ENCODE peak calls at places on chromosome 20, in four cellular contexts. T, F, V and Y are unnamed samples.

GRCh38 chr20:9342651-9343050 is 171.7 kb upstream of the LAMP5 start:
- DNase-seq in T (no peak), F (no peak), V (no peak), Y (no peak)

GRCh38 chr20:49693435-49694171 is 20.1 kb downstream of the B4GALT5 start:
- DNase-seq in T (no peak), V (no peak), F (no peak), Y (no peak)

GRCh38 chr20:63172726-63173125 is 43.2 kb downstream of the YTHDF1 start:
- DNase-seq in V (no peak), T (no peak), F (no peak), Y (no peak)

GRCh38 chr20:3358676-3359340 is 48.7 kb downstream of the DNAAF9 start:
- DNase-seq in V (no peak), T (no peak), F (no peak), Y (no peak)

GRCh38 chr20:49394264-49394663 is 88.2 kb downstream of the KCNB1 start:
- DNase-seq in T (peak), V (no peak), F (no peak), Y (no peak)

GRCh38 chr20:58231678-58232077 is 3.2 kb upstream of the ANKRD60 start:
- DNase-seq in F (no peak), V (no peak), T (no peak), Y (no peak)

GRCh38 chr20:32473231-32474008 is 111.7 kb downstream of the NOL4L start:
- DNase-seq in F (no peak), V (no peak), T (no peak), Y (no peak)

GRCh38 chr20:50957276-50957675 is 1.1 kb downstream of the DPM1 start:
- DNase-seq in T (no peak), F (no peak), V (no peak), Y (no peak)

GRCh38 chr20:329325-329695 is 4.0 kb downstream of the SOX12 start:
- DNase-seq in F (no peak), T (no peak), V (no peak), Y (no peak)

GRCh38 chr20:58714340-58714922 is 21.8 kb downstream of the NPEPL1 start:
- DNase-seq in V (peak), F (peak), T (no peak), Y (no peak)

GRCh38 chr20:33861458-33861857 is 50.3 kb downstream of the CHMP4B start:
- DNase-seq in F (no peak), V (no peak), T (no peak), Y (no peak)

GRCh38 chr20:62191781-62192559 is 9.1 kb downstream of the MTG2 start:
- DNase-seq in V (peak), T (no peak), F (no peak), Y (no peak)

GRCh38 chr20:2922957-2923356 is 49.7 kb downstream of the PTPRA start:
- DNase-seq in V (no peak), F (no peak), T (no peak), Y (no peak)

GRCh38 chr20:21607971-21608735 is 94.3 kb upstream of the NKX2-2 start:
- DNase-seq in F (no peak), T (no peak), V (peak), Y (no peak)

GRCh38 chr20:17570347-17571152 is 675 bp downstream of the DSTN start:
- DNase-seq in V (no peak), T (no peak), F (no peak), Y (no peak)

GRCh38 chr20:25553819-25554296 is 31.5 kb downstream of the NINL start:
- DNase-seq in V (no peak), T (peak), F (no peak), Y (no peak)

GRCh38 chr20:3696745-3697587 is 15.2 kb upstream of the ADAM33 start:
- DNase-seq in F (no peak), V (no peak), T (no peak), Y (no peak)

GRCh38 chr20:2815242-2815900 is 584 bp downstream of the C20orf141 start:
- DNase-seq in F (no peak), V (no peak), T (no peak), Y (no peak)

GRCh38 chr20:50670126-50670862 is 21.0 kb downstream of the RIPOR3 start:
- DNase-seq in T (no peak), V (no peak), F (no peak), Y (no peak)

GRCh38 chr20:40583195-40583594 is 105.8 kb downstream of the MAFB start:
- DNase-seq in V (no peak), T (no peak), F (peak), Y (no peak)

GRCh38 chr20:20083796-20084195 is 31.5 kb downstream of the CFAP61 start:
- DNase-seq in F (no peak), T (no peak), V (no peak), Y (no peak)

GRCh38 chr20:3738109-3739053 is 5.9 kb downstream of the HSPA12B start:
- DNase-seq in T (no peak), F (no peak), V (no peak), Y (no peak)

GRCh38 chr20:32982617-32983458 is 21.4 kb downstream of the SUN5 start:
- DNase-seq in V (no peak), T (no peak), F (no peak), Y (no peak)

GRCh38 chr20:45970646-45971424 is 1.2 kb downstream of the ZNF335 start:
- DNase-seq in T (peak), V (no peak), F (no peak), Y (no peak)

GRCh38 chr20:41373851-41374567 is 7.4 kb upstream of the EMILIN3 start:
- DNase-seq in T (no peak), F (no peak), V (no peak), Y (no peak)

GRCh38 chr20:1301031-1301529 is 27.9 kb downstream of the SDCBP2 start:
- DNase-seq in T (peak), F (no peak), V (no peak), Y (no peak)

GRCh38 chr20:20009784-20010253 is 7.3 kb upstream of the NAA20 start:
- DNase-seq in T (no peak), F (no peak), V (no peak), Y (no peak)

GRCh38 chr20:57698191-57698866 is 11.5 kb downstream of the PMEPA1 start:
- DNase-seq in V (no peak), F (no peak), T (peak), Y (peak)

GRCh38 chr20:22556565-22557056 is 27.8 kb downstream of the FOXA2 start:
- DNase-seq in V (no peak), F (no peak), T (no peak), Y (no peak)

GRCh38 chr20:23361108-23361650 is 803 bp upstream of the GZF1 start:
- DNase-seq in V (no peak), T (no peak), F (no peak), Y (no peak)

GRCh38 chr20:15494841-15495240 is 1078.4 kb downstream of the KIF16B start:
- DNase-seq in F (no peak), T (no peak), V (no peak), Y (no peak)
- H3K4me3 ChIP-seq in F (no peak), T (no peak), V (no peak), Y (no peak)

GRCh38 chr20:36887779-36888133 is 11.8 kb downstream of the TLDC2 start:
- DNase-seq in T (no peak), V (no peak), F (no peak), Y (no peak)

GRCh38 chr20:36886859-36887778 is 11.2 kb downstream of the TLDC2 start:
- DNase-seq in V (peak), F (peak), T (peak), Y (no peak)

GRCh38 chr20:36883972-36884535 is 8.1 kb downstream of the TLDC2 start:
- DNase-seq in T (no peak), F (no peak), V (no peak), Y (no peak)

GRCh38 chr20:36881888-36882287 is 6.0 kb downstream of the TLDC2 start:
- DNase-seq in V (no peak), T (no peak), F (no peak), Y (no peak)

GRCh38 chr20:36885355-36885754 is 9.4 kb downstream of the TLDC2 start:
- DNase-seq in V (no peak), F (no peak), T (no peak), Y (no peak)
- TF ChIP-seq CTCF in V (no peak), F (no peak), T (peak), Y (no peak)

GRCh38 chr20:35092524-35093244 is at the start of gene TRPC4AP:
- DNase-seq in T (peak), V (peak), F (peak), Y (no peak)

GRCh38 chr20:35088231-35088794 is 4.3 kb downstream of the TRPC4AP start:
- DNase-seq in T (no peak), V (no peak), F (no peak), Y (no peak)

GRCh38 chr20:35091808-35092523 is 641 bp downstream of the TRPC4AP start:
- DNase-seq in F (no peak), V (peak), T (no peak), Y (no peak)

GRCh38 chr20:35093245-35093884 is 758 bp upstream of the TRPC4AP start:
- DNase-seq in V (no peak), T (peak), F (no peak), Y (peak)
- H3K4me3 ChIP-seq in V (peak), T (peak), F (no peak), Y (peak)

GRCh38 chr20:13260620-13261279 is 39.7 kb downstream of the ISM1 start:
- DNase-seq in T (no peak), F (no peak), V (no peak), Y (no peak)

GRCh38 chr20:13259921-13260320 is 38.8 kb downstream of the ISM1 start:
- DNase-seq in T (no peak), F (no peak), V (no peak), Y (no peak)

GRCh38 chr20:13262302-13262650 is 41.2 kb downstream of the ISM1 start:
- DNase-seq in T (no peak), V (no peak), F (no peak), Y (no peak)

GRCh38 chr20:13262701-13263335 is 41.7 kb downstream of the ISM1 start:
- DNase-seq in V (no peak), T (no peak), F (no peak), Y (no peak)

GRCh38 chr20:13261460-13262301 is 40.6 kb downstream of the ISM1 start:
- DNase-seq in V (no peak), F (no peak), T (peak), Y (no peak)
- TF ChIP-seq CTCF in V (peak), F (peak), T (peak), Y (peak)